ENCODE peak calls at places on chromosomes 16 and 17, in four cellular contexts. B is NCI-H510A treated with DMSO at 0.1 percent for 48 hours; P is CD4-positive, alpha-beta T cell; V is fibroblast of villous mesenchyme. X is an unnamed sample.

GRCh38 chr17:4221899-4222659 is 41.7 kb downstream of the ANKFY1 start:
- DNase-seq in B (no peak), P (no peak), V (no peak), X (no peak)

GRCh38 chr16:3274490-3274889 is 8.8 kb upstream of the ZNF263 start:
- DNase-seq in B (no peak), P (no peak), V (peak), X (no peak)

GRCh38 chr17:231966-232807 is 50.7 kb upstream of the DOC2B start:
- DNase-seq in B (no peak), P (no peak), V (no peak), X (no peak)

GRCh38 chr17:74798239-74798707 is 22.1 kb upstream of the NAT9 start:
- DNase-seq in B (no peak), P (no peak), V (peak), X (no peak)

GRCh38 chr17:82345151-82345976 is 11.8 kb upstream of the SECTM1 start:
- DNase-seq in B (no peak), P (no peak), V (no peak), X (no peak)

GRCh38 chr16:29820271-29820701 is at the start of gene MVP:
- DNase-seq in B (peak), P (no peak), V (peak), X (no peak)

GRCh38 chr16:24977673-24978065 is 37.5 kb downstream of the ARHGAP17 start:
- DNase-seq in B (no peak), P (no peak), V (peak), X (no peak)

GRCh38 chr16:1642148-1642547 is 30.0 kb downstream of the CRAMP1 start:
- DNase-seq in B (no peak), P (no peak), V (no peak), X (no peak)

GRCh38 chr16:876041-876335 is 75.5 kb upstream of the GNG13 start:
- DNase-seq in B (no peak), P (no peak), V (no peak), X (no peak)

GRCh38 chr17:29357821-29358232 is 32.3 kb upstream of the TAOK1 start:
- DNase-seq in B (no peak), P (no peak), V (peak), X (no peak)

GRCh38 chr17:10550014-10550413 is 556 bp upstream of the MYH2 start:
- DNase-seq in B (no peak), P (no peak), V (no peak), X (no peak)

GRCh38 chr16:74190292-74190691 is 106.3 kb upstream of the PSMD7 start:
- DNase-seq in B (no peak), P (no peak), V (no peak), X (no peak)

GRCh38 chr17:21280081-21280518 is 4.4 kb upstream of the MAP2K3 start:
- DNase-seq in B (peak), P (peak), V (peak), X (peak)

GRCh38 chr17:82782657-82783207 is 30.9 kb downstream of the TBCD start:
- DNase-seq in B (no peak), P (no peak), V (no peak), X (no peak)

GRCh38 chr16:54928016-54928356 is 2.7 kb upstream of the IRX5 start:
- DNase-seq in B (peak), P (no peak), V (no peak), X (no peak)

GRCh38 chr16:11349599-11350276 is 4.5 kb downstream of the RMI2 start:
- DNase-seq in B (no peak), P (no peak), V (peak), X (no peak)

GRCh38 chr16:58730724-58731370 is 3.3 kb downstream of the GOT2 start:
- DNase-seq in B (no peak), P (no peak), V (no peak), X (no peak)

GRCh38 chr17:8789743-8790142 is 9.4 kb downstream of the MFSD6L start:
- DNase-seq in B (no peak), P (no peak), V (no peak), X (no peak)

GRCh38 chr16:75256059-75256870 is 4.8 kb upstream of the BCAR1 start:
- DNase-seq in B (no peak), P (no peak), V (no peak), X (peak)

GRCh38 chr17:63961355-63962207 is 11.1 kb downstream of the SCN4A start:
- DNase-seq in B (no peak), P (peak), V (peak), X (peak)

GRCh38 chr16:4682616-4683254 is 10.6 kb upstream of the NUDT16L1 start:
- DNase-seq in B (no peak), P (no peak), V (peak), X (peak)

GRCh38 chr17:17990282-17990681 is 17.6 kb downstream of the DRC3 start:
- DNase-seq in B (no peak), P (no peak), V (no peak), X (no peak)

GRCh38 chr17:29559640-29560039 is 7.2 kb downstream of the ABHD15 start:
- DNase-seq in B (no peak), P (no peak), V (no peak), X (no peak)

GRCh38 chr17:81519284-81520020 is 6.9 kb upstream of the ACTG1 start:
- DNase-seq in B (peak), P (peak), V (no peak), X (peak)

GRCh38 chr16:58170223-58170622 is 27.7 kb downstream of the CSNK2A2 start:
- DNase-seq in B (no peak), P (no peak), V (no peak), X (no peak)

GRCh38 chr16:50988441-50988840 is 162.6 kb downstream of the SALL1 start:
- DNase-seq in B (peak), P (no peak), V (no peak), X (no peak)

GRCh38 chr16:24920568-24920967 is 74.8 kb downstream of the SLC5A11 start:
- DNase-seq in B (no peak), P (no peak), V (no peak), X (no peak)

GRCh38 chr17:47188266-47188665 is 829 bp downstream of the CDC27 start:
- DNase-seq in B (no peak), P (no peak), V (peak), X (peak)

GRCh38 chr17:39757931-39758873 is 20.5 kb downstream of the GRB7 start:
- DNase-seq in B (no peak), P (peak), V (no peak), X (no peak)

GRCh38 chr16:68374251-68374805 is 63.5 kb downstream of the PRMT7 start:
- DNase-seq in B (no peak), P (no peak), V (no peak), X (no peak)

GRCh38 chr16:55703003-55704001 is 47.5 kb downstream of the SLC6A2 start:
- DNase-seq in B (peak), P (no peak), V (peak), X (peak)

GRCh38 chr16:12288537-12289174 is 312.1 kb downstream of the SNX29 start:
- DNase-seq in B (peak), P (no peak), V (no peak), X (no peak)

GRCh38 chr17:49571283-49571682 is 4.4 kb upstream of the NXPH3 start:
- DNase-seq in B (no peak), P (no peak), V (no peak), X (no peak)

GRCh38 chr17:17358060-17358751 is 55.0 kb downstream of the NT5M start:
- DNase-seq in B (no peak), P (no peak), V (no peak), X (no peak)

GRCh38 chr16:56306690-56307533 is 115.6 kb downstream of the GNAO1 start:
- DNase-seq in B (no peak), P (no peak), V (no peak), X (no peak)

GRCh38 chr17:68422821-68423220 is 34.5 kb downstream of the WIPI1 start:
- DNase-seq in B (no peak), P (no peak), V (no peak), X (no peak)

GRCh38 chr16:68642436-68643064 is 2.6 kb upstream of the CDH3 start:
- DNase-seq in B (peak), P (no peak), V (no peak), X (peak)